ENCODE peak calls at places on chromosome 14, in nine cellular contexts. One of them, this sample, is unnamed.

GRCh38 chr14:58298477-58298879 is at the start of gene ARID4A:
- DNase-seq in NCI-H187 treated with DMSO at 0.1 percent for 48 hours: no peak
- DNase-seq in caudate nucleus: no peak
- DNase-seq in CD4-positive, alpha-beta T cell: peak
- DNase-seq in RWPE1: no peak
- DNase-seq in stimulated activated CD4-positive, alpha-beta T cell treated with anti-CD3 and anti-CD28 coated beads, Interleukin-15, amount 100 ng/mL, for 1 hour: peak
- DNase-seq in endothelial cell: no peak
- DNase-seq in activated CD8-positive, alpha-beta memory T cell treated with anti-CD3 and anti-CD28 coated beads, Interleukin-2, amount 50 U/mL, for 4 hours: peak
- DNase-seq in non-pigmented ciliary epithelial cell: no peak
- DNase-seq in this sample: peak

GRCh38 chr14:68951051-68951797 is 27.9 kb downstream of the ACTN1 start:
- DNase-seq in endothelial cell: no peak
- DNase-seq in non-pigmented ciliary epithelial cell: peak
- DNase-seq in NCI-H187 treated with DMSO at 0.1 percent for 48 hours: no peak
- DNase-seq in RWPE1: peak
- DNase-seq in CD4-positive, alpha-beta T cell: no peak
- DNase-seq in caudate nucleus: no peak
- DNase-seq in activated CD8-positive, alpha-beta memory T cell treated with anti-CD3 and anti-CD28 coated beads, Interleukin-2, amount 50 U/mL, for 4 hours: no peak
- DNase-seq in stimulated activated CD4-positive, alpha-beta T cell treated with anti-CD3 and anti-CD28 coated beads, Interleukin-15, amount 100 ng/mL, for 1 hour: no peak
- DNase-seq in this sample: peak

GRCh38 chr14:26598081-26598671 is 343 bp upstream of the NOVA1 start:
- DNase-seq in caudate nucleus: peak
- DNase-seq in activated CD8-positive, alpha-beta memory T cell treated with anti-CD3 and anti-CD28 coated beads, Interleukin-2, amount 50 U/mL, for 4 hours: peak
- DNase-seq in NCI-H187 treated with DMSO at 0.1 percent for 48 hours: peak
- DNase-seq in stimulated activated CD4-positive, alpha-beta T cell treated with anti-CD3 and anti-CD28 coated beads, Interleukin-15, amount 100 ng/mL, for 1 hour: no peak
- DNase-seq in endothelial cell: peak
- DNase-seq in RWPE1: peak
- DNase-seq in non-pigmented ciliary epithelial cell: peak
- DNase-seq in CD4-positive, alpha-beta T cell: no peak
- DNase-seq in this sample: peak

GRCh38 chr14:32038876-32039275 is 38.2 kb upstream of the ARHGAP5 start:
- DNase-seq in activated CD8-positive, alpha-beta memory T cell treated with anti-CD3 and anti-CD28 coated beads, Interleukin-2, amount 50 U/mL, for 4 hours: no peak
- DNase-seq in stimulated activated CD4-positive, alpha-beta T cell treated with anti-CD3 and anti-CD28 coated beads, Interleukin-15, amount 100 ng/mL, for 1 hour: no peak
- DNase-seq in non-pigmented ciliary epithelial cell: no peak
- DNase-seq in RWPE1: no peak
- DNase-seq in NCI-H187 treated with DMSO at 0.1 percent for 48 hours: peak
- DNase-seq in caudate nucleus: no peak
- DNase-seq in CD4-positive, alpha-beta T cell: no peak
- DNase-seq in endothelial cell: no peak
- DNase-seq in this sample: no peak

GRCh38 chr14:105117257-105117646 is 51.3 kb downstream of the JAG2 start:
- DNase-seq in non-pigmented ciliary epithelial cell: no peak
- DNase-seq in endothelial cell: no peak
- DNase-seq in caudate nucleus: no peak
- DNase-seq in NCI-H187 treated with DMSO at 0.1 percent for 48 hours: no peak
- DNase-seq in stimulated activated CD4-positive, alpha-beta T cell treated with anti-CD3 and anti-CD28 coated beads, Interleukin-15, amount 100 ng/mL, for 1 hour: no peak
- DNase-seq in CD4-positive, alpha-beta T cell: no peak
- DNase-seq in activated CD8-positive, alpha-beta memory T cell treated with anti-CD3 and anti-CD28 coated beads, Interleukin-2, amount 50 U/mL, for 4 hours: no peak
- DNase-seq in RWPE1: no peak
- DNase-seq in this sample: no peak

GRCh38 chr14:104451474-104451873 is 128.1 kb upstream of the C14orf180 start:
- DNase-seq in non-pigmented ciliary epithelial cell: no peak
- DNase-seq in NCI-H187 treated with DMSO at 0.1 percent for 48 hours: no peak
- DNase-seq in RWPE1: no peak
- DNase-seq in endothelial cell: no peak
- DNase-seq in stimulated activated CD4-positive, alpha-beta T cell treated with anti-CD3 and anti-CD28 coated beads, Interleukin-15, amount 100 ng/mL, for 1 hour: no peak
- DNase-seq in activated CD8-positive, alpha-beta memory T cell treated with anti-CD3 and anti-CD28 coated beads, Interleukin-2, amount 50 U/mL, for 4 hours: no peak
- DNase-seq in caudate nucleus: no peak
- DNase-seq in CD4-positive, alpha-beta T cell: no peak
- DNase-seq in this sample: peak

GRCh38 chr14:32513571-32514009 is 184.5 kb downstream of the AKAP6 start:
- DNase-seq in NCI-H187 treated with DMSO at 0.1 percent for 48 hours: no peak
- DNase-seq in CD4-positive, alpha-beta T cell: no peak
- DNase-seq in RWPE1: no peak
- DNase-seq in non-pigmented ciliary epithelial cell: no peak
- DNase-seq in activated CD8-positive, alpha-beta memory T cell treated with anti-CD3 and anti-CD28 coated beads, Interleukin-2, amount 50 U/mL, for 4 hours: no peak
- DNase-seq in stimulated activated CD4-positive, alpha-beta T cell treated with anti-CD3 and anti-CD28 coated beads, Interleukin-15, amount 100 ng/mL, for 1 hour: no peak
- DNase-seq in endothelial cell: no peak
- DNase-seq in caudate nucleus: no peak
- DNase-seq in this sample: no peak

GRCh38 chr14:103444837-103445524 is 59.8 kb downstream of the MARK3 start:
- DNase-seq in NCI-H187 treated with DMSO at 0.1 percent for 48 hours: no peak
- DNase-seq in activated CD8-positive, alpha-beta memory T cell treated with anti-CD3 and anti-CD28 coated beads, Interleukin-2, amount 50 U/mL, for 4 hours: no peak
- DNase-seq in CD4-positive, alpha-beta T cell: no peak
- DNase-seq in caudate nucleus: no peak
- DNase-seq in endothelial cell: no peak
- DNase-seq in RWPE1: no peak
- DNase-seq in non-pigmented ciliary epithelial cell: no peak
- DNase-seq in stimulated activated CD4-positive, alpha-beta T cell treated with anti-CD3 and anti-CD28 coated beads, Interleukin-15, amount 100 ng/mL, for 1 hour: no peak
- DNase-seq in this sample: no peak

GRCh38 chr14:55129086-55129427 is at the start of gene LGALS3:
- DNase-seq in stimulated activated CD4-positive, alpha-beta T cell treated with anti-CD3 and anti-CD28 coated beads, Interleukin-15, amount 100 ng/mL, for 1 hour: peak
- DNase-seq in CD4-positive, alpha-beta T cell: peak
- DNase-seq in activated CD8-positive, alpha-beta memory T cell treated with anti-CD3 and anti-CD28 coated beads, Interleukin-2, amount 50 U/mL, for 4 hours: peak
- DNase-seq in caudate nucleus: no peak
- DNase-seq in RWPE1: peak
- DNase-seq in endothelial cell: peak
- DNase-seq in NCI-H187 treated with DMSO at 0.1 percent for 48 hours: no peak
- DNase-seq in non-pigmented ciliary epithelial cell: no peak
- DNase-seq in this sample: peak

GRCh38 chr14:34460841-34461240 is 1.2 kb downstream of the SPTSSA start:
- DNase-seq in non-pigmented ciliary epithelial cell: peak
- DNase-seq in NCI-H187 treated with DMSO at 0.1 percent for 48 hours: no peak
- DNase-seq in CD4-positive, alpha-beta T cell: no peak
- DNase-seq in caudate nucleus: no peak
- DNase-seq in RWPE1: no peak
- DNase-seq in activated CD8-positive, alpha-beta memory T cell treated with anti-CD3 and anti-CD28 coated beads, Interleukin-2, amount 50 U/mL, for 4 hours: no peak
- DNase-seq in stimulated activated CD4-positive, alpha-beta T cell treated with anti-CD3 and anti-CD28 coated beads, Interleukin-15, amount 100 ng/mL, for 1 hour: no peak
- DNase-seq in endothelial cell: no peak
- DNase-seq in this sample: no peak

GRCh38 chr14:22512106-22512814 is 76.8 kb downstream of the DAD1 start:
- DNase-seq in stimulated activated CD4-positive, alpha-beta T cell treated with anti-CD3 and anti-CD28 coated beads, Interleukin-15, amount 100 ng/mL, for 1 hour: no peak
- DNase-seq in CD4-positive, alpha-beta T cell: no peak
- DNase-seq in non-pigmented ciliary epithelial cell: no peak
- DNase-seq in RWPE1: no peak
- DNase-seq in caudate nucleus: no peak
- DNase-seq in NCI-H187 treated with DMSO at 0.1 percent for 48 hours: no peak
- DNase-seq in activated CD8-positive, alpha-beta memory T cell treated with anti-CD3 and anti-CD28 coated beads, Interleukin-2, amount 50 U/mL, for 4 hours: no peak
- DNase-seq in endothelial cell: no peak
- DNase-seq in this sample: no peak

GRCh38 chr14:75295491-75296338 is 17.1 kb downstream of the FOS start:
- DNase-seq in RWPE1: peak
- DNase-seq in non-pigmented ciliary epithelial cell: no peak
- DNase-seq in activated CD8-positive, alpha-beta memory T cell treated with anti-CD3 and anti-CD28 coated beads, Interleukin-2, amount 50 U/mL, for 4 hours: peak
- DNase-seq in CD4-positive, alpha-beta T cell: peak
- DNase-seq in stimulated activated CD4-positive, alpha-beta T cell treated with anti-CD3 and anti-CD28 coated beads, Interleukin-15, amount 100 ng/mL, for 1 hour: peak
- DNase-seq in endothelial cell: peak
- DNase-seq in NCI-H187 treated with DMSO at 0.1 percent for 48 hours: no peak
- DNase-seq in caudate nucleus: peak
- DNase-seq in this sample: peak

GRCh38 chr14:39230416-39230815 is 3.3 kb upstream of the MIA2 start:
- DNase-seq in activated CD8-positive, alpha-beta memory T cell treated with anti-CD3 and anti-CD28 coated beads, Interleukin-2, amount 50 U/mL, for 4 hours: no peak
- DNase-seq in caudate nucleus: no peak
- DNase-seq in stimulated activated CD4-positive, alpha-beta T cell treated with anti-CD3 and anti-CD28 coated beads, Interleukin-15, amount 100 ng/mL, for 1 hour: no peak
- DNase-seq in CD4-positive, alpha-beta T cell: no peak
- DNase-seq in non-pigmented ciliary epithelial cell: no peak
- DNase-seq in endothelial cell: no peak
- DNase-seq in NCI-H187 treated with DMSO at 0.1 percent for 48 hours: no peak
- DNase-seq in RWPE1: no peak
- DNase-seq in this sample: no peak

This sample was measured in Peyer's patch.